ENCODE peak calls at places on chromosomes 16 and 17, in five cellular contexts. One of them, this sample, is unnamed.
A peak's percentile ranks its signal among the peaks of the same experiment; 100 is the strongest.

GRCh38 chr17:56815711-56816110 is 18.0 kb downstream of the C17orf67 start:
- DNase-seq in CD14-positive monocyte: no peak
- DNase-seq in RWPE1: no peak
- DNase-seq in esophagus muscularis mucosa: peak; percentile 53
- DNase-seq in DND-41: no peak
- DNase-seq in this sample: no peak

GRCh38 chr16:70725912-70726828 is 40.3 kb upstream of the MTSS2 start:
- DNase-seq in CD14-positive monocyte: no peak
- DNase-seq in RWPE1: no peak
- DNase-seq in esophagus muscularis mucosa: no peak
- DNase-seq in DND-41: no peak
- DNase-seq in this sample: peak; percentile 89

GRCh38 chr17:49993423-49994037 is 1.5 kb downstream of the DLX3 start:
- DNase-seq in CD14-positive monocyte: no peak
- DNase-seq in RWPE1: no peak
- DNase-seq in esophagus muscularis mucosa: no peak
- DNase-seq in DND-41: no peak
- DNase-seq in this sample: no peak

GRCh38 chr16:426115-426905 is 861 bp downstream of the RAB11FIP3 start:
- DNase-seq in CD14-positive monocyte: no peak
- DNase-seq in RWPE1: peak; percentile 19
- DNase-seq in esophagus muscularis mucosa: no peak
- DNase-seq in DND-41: peak; percentile 22
- DNase-seq in this sample: no peak

GRCh38 chr17:27475981-27476895 is 20.0 kb downstream of the KSR1 start:
- DNase-seq in CD14-positive monocyte: no peak
- DNase-seq in RWPE1: no peak
- DNase-seq in esophagus muscularis mucosa: no peak
- DNase-seq in DND-41: no peak
- DNase-seq in this sample: no peak

GRCh38 chr16:48206594-48207242 is 37.4 kb upstream of the LONP2 start:
- DNase-seq in CD14-positive monocyte: no peak
- DNase-seq in RWPE1: peak; percentile 37
- DNase-seq in esophagus muscularis mucosa: no peak
- DNase-seq in DND-41: no peak
- DNase-seq in this sample: no peak

GRCh38 chr17:37507108-37507507 is 17.4 kb downstream of the DUSP14 start:
- DNase-seq in CD14-positive monocyte: no peak
- DNase-seq in RWPE1: no peak
- DNase-seq in esophagus muscularis mucosa: no peak
- DNase-seq in DND-41: no peak
- DNase-seq in this sample: no peak

GRCh38 chr16:720990-721764 is at the start of gene ANTKMT:
- DNase-seq in CD14-positive monocyte: no peak
- DNase-seq in RWPE1: peak; percentile 77
- DNase-seq in esophagus muscularis mucosa: no peak
- DNase-seq in DND-41: peak; percentile 81
- DNase-seq in this sample: peak; percentile 76

GRCh38 chr16:89346869-89347268 is 129.4 kb downstream of the ZNF778 start:
- DNase-seq in CD14-positive monocyte: no peak
- DNase-seq in RWPE1: no peak
- DNase-seq in esophagus muscularis mucosa: no peak
- DNase-seq in DND-41: no peak
- DNase-seq in this sample: no peak

GRCh38 chr16:89345663-89346150 is 128.2 kb downstream of the ZNF778 start:
- DNase-seq in CD14-positive monocyte: no peak
- DNase-seq in RWPE1: no peak
- DNase-seq in esophagus muscularis mucosa: no peak
- DNase-seq in DND-41: no peak
- DNase-seq in this sample: no peak

GRCh38 chr16:89344314-89344828 is 126.9 kb downstream of the ZNF778 start:
- DNase-seq in CD14-positive monocyte: no peak
- DNase-seq in RWPE1: no peak
- DNase-seq in esophagus muscularis mucosa: no peak
- DNase-seq in DND-41: no peak
- DNase-seq in this sample: peak; percentile 21

GRCh38 chr16:89343501-89344291 is 126.2 kb downstream of the ZNF778 start:
- DNase-seq in CD14-positive monocyte: no peak
- DNase-seq in RWPE1: no peak
- DNase-seq in esophagus muscularis mucosa: no peak
- DNase-seq in DND-41: no peak
- DNase-seq in this sample: no peak

GRCh38 chr16:89344846-89345577 is 127.5 kb downstream of the ZNF778 start:
- DNase-seq in CD14-positive monocyte: no peak
- DNase-seq in RWPE1: no peak
- DNase-seq in esophagus muscularis mucosa: no peak
- DNase-seq in DND-41: no peak
- DNase-seq in this sample: no peak
- TF ChIP-seq CTCF in CD14-positive monocyte: no peak
- TF ChIP-seq CTCF in RWPE1: no peak
- TF ChIP-seq CTCF in esophagus muscularis mucosa: no peak
- TF ChIP-seq CTCF in DND-41: no peak
- TF ChIP-seq CTCF in this sample: no peak

DNA sequence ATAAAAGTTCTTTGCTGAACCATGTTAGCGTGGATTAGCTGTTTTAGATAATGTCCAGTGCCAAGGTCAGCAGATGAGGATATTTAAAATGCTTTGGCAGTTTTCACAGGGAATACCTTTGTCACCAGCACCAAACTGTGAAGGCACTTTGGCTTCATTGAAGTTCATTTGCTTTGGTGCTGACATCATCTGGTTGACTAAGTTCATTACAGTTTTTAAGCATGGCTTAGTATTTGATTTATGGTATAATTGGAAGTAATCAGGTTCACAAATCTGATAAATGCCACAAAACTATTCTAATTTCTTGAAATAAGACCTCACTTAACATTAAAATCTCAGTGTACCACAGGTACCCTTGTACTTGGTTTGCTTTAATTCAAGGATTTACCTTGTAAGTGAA is 4.3 kb downstream of the GID4 start:
- DNase-seq in CD14-positive monocyte: no peak
- DNase-seq in RWPE1: no peak
- DNase-seq in esophagus muscularis mucosa: no peak
- DNase-seq in DND-41: no peak
- DNase-seq in this sample: no peak
- TF ChIP-seq CTCF in CD14-positive monocyte: no peak
- TF ChIP-seq CTCF in RWPE1: peak; percentile 31
- TF ChIP-seq CTCF in esophagus muscularis mucosa: peak; percentile 23
- TF ChIP-seq CTCF in DND-41: peak; percentile 30
- TF ChIP-seq CTCF in this sample: peak; percentile 26

GRCh38 chr16:85653226-85653917 is 35.4 kb downstream of the GINS2 start:
- DNase-seq in CD14-positive monocyte: no peak
- DNase-seq in RWPE1: no peak
- DNase-seq in esophagus muscularis mucosa: no peak
- DNase-seq in DND-41: no peak
- DNase-seq in this sample: no peak
- TF ChIP-seq CTCF in CD14-positive monocyte: no peak
- TF ChIP-seq CTCF in RWPE1: no peak
- TF ChIP-seq CTCF in esophagus muscularis mucosa: no peak
- TF ChIP-seq CTCF in DND-41: no peak
- TF ChIP-seq CTCF in this sample: no peak

DNA sequence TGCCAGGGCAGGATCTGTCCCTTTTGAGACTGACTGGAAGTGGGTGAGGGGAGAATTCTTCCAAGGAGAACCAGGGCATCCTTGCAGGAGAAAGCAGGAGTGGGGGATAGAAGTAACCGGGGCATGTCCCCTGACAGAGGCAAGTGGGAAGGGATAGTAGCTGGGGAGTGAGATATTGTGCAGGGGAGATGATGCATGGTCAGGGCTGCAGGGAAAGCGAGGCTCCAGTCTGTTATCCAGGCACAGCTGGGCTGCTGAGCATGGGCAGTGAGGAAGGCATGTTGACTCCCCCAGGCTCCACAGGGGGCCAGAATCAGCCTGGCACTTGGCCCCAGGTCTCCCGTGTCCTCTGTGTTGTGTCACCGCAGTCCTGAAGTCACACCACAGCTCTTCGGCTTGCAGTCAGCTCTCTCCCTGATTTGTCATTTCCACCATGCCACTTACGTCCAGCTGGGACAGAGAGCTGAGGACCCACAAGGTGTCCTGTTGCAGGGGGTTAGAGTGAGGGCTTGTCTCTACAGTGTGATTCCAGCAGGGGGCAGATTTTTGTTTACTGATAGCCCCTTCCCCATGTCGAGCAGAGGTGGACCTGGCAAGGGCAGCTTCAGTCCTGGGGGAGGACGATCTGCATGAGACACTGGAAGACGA is 40.9 kb downstream of the B9D1 start:
- DNase-seq in CD14-positive monocyte: no peak
- DNase-seq in RWPE1: no peak
- DNase-seq in esophagus muscularis mucosa: no peak
- DNase-seq in DND-41: no peak
- DNase-seq in this sample: no peak
- TF ChIP-seq CTCF in CD14-positive monocyte: no peak
- TF ChIP-seq CTCF in RWPE1: no peak
- TF ChIP-seq CTCF in esophagus muscularis mucosa: no peak
- TF ChIP-seq CTCF in DND-41: peak; percentile 29
- TF ChIP-seq CTCF in this sample: peak; percentile 30

DNA sequence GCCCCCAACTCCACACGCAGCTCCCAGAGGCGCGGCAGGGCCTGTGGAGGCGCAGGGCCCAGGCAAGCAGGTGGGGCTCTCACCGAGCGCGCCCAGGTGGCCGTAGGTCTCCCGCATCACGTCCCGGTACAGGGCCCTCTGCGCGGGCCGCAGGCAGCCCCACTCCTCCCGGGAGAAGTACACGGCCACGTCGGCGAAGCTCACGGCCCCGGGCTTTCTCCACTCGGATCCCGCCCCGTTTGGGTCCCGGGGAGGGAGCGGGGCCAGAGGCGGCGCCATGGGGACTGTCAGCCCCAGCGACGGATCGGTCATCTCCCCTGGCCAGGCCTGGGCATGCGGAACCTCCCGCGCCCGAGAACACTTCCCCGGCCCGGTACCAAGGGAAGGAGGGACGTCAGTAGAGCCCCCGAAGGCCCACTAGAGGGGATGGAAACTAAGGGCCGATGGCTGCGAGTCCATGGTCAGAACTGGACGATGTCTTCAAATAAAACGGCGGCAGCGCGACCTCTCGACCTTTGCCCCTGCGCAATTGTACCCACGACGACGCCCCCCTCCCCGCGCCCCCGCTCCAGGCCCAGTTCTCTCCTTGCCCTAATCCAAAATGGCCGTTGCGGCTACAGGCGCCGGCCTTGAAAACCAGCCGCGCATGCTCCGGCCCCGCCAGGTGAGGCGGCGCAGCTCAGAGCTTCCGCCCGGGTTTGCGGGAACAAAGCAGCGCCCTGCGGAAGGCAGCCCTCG is at the start of gene ZNF747:
- DNase-seq in CD14-positive monocyte: peak; percentile 80
- DNase-seq in RWPE1: peak; percentile 83
- DNase-seq in esophagus muscularis mucosa: peak; percentile 98
- DNase-seq in DND-41: peak; percentile 96
- DNase-seq in this sample: peak; percentile 97
- TF ChIP-seq CTCF in CD14-positive monocyte: no peak
- TF ChIP-seq CTCF in RWPE1: no peak
- TF ChIP-seq CTCF in esophagus muscularis mucosa: no peak
- TF ChIP-seq CTCF in DND-41: peak; percentile 2
- TF ChIP-seq CTCF in this sample: peak; percentile 15

GRCh38 chr17:7857724-7858486 is at the start of gene CYB5D1:
- DNase-seq in CD14-positive monocyte: peak; percentile 89
- DNase-seq in RWPE1: no peak
- DNase-seq in esophagus muscularis mucosa: peak; percentile 98
- DNase-seq in DND-41: peak; percentile 93
- DNase-seq in this sample: peak; percentile 88

GRCh38 chr17:7856081-7856791 is 1.1 kb downstream of the NAA38 start:
- DNase-seq in CD14-positive monocyte: peak; percentile 56
- DNase-seq in RWPE1: no peak
- DNase-seq in esophagus muscularis mucosa: no peak
- DNase-seq in DND-41: peak; percentile 16
- DNase-seq in this sample: no peak

GRCh38 chr17:7859028-7859427 is 1.2 kb downstream of the CYB5D1 start:
- DNase-seq in CD14-positive monocyte: no peak
- DNase-seq in RWPE1: no peak
- DNase-seq in esophagus muscularis mucosa: no peak
- DNase-seq in DND-41: no peak
- DNase-seq in this sample: no peak

GRCh38 chr17:7856840-7857723 is at the start of gene NAA38:
- DNase-seq in CD14-positive monocyte: peak; percentile 98
- DNase-seq in RWPE1: peak; percentile 94
- DNase-seq in esophagus muscularis mucosa: peak; percentile 99
- DNase-seq in DND-41: peak; percentile 97
- DNase-seq in this sample: peak; percentile 95

DNA sequence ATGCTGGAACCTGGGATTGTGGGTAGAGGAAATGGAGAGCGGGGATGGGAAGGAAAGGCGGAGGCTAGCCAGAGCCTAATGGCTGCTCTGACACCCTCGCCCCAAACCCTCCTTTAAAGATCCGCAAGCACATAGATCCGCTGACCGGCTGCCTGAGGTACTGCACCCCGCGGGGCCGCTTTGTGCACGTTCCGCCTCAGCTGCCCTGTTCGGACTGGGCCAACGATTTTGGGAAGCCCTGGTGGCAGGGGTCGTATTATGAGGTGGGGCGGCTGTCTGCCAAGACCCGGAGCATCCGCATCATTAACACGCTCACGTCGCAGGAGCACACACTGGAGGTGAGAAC is 657 bp downstream of the CYB5D1 start:
- DNase-seq in CD14-positive monocyte: peak; percentile 63
- DNase-seq in RWPE1: no peak
- DNase-seq in esophagus muscularis mucosa: no peak
- DNase-seq in DND-41: no peak
- DNase-seq in this sample: peak; percentile 47
- TF ChIP-seq CTCF in CD14-positive monocyte: peak; percentile 59
- TF ChIP-seq CTCF in RWPE1: peak; percentile 67
- TF ChIP-seq CTCF in esophagus muscularis mucosa: peak; percentile 56
- TF ChIP-seq CTCF in DND-41: no peak
- TF ChIP-seq CTCF in this sample: no peak

GRCh38 chr17:74864866-74865395 is 5.2 kb upstream of the GRIN2C start:
- DNase-seq in CD14-positive monocyte: peak; percentile 72
- DNase-seq in RWPE1: peak; percentile 63
- DNase-seq in esophagus muscularis mucosa: peak; percentile 96
- DNase-seq in DND-41: peak; percentile 75
- DNase-seq in this sample: peak; percentile 91
- TF ChIP-seq CTCF in CD14-positive monocyte: peak; percentile 93
- TF ChIP-seq CTCF in RWPE1: peak; percentile 98
- TF ChIP-seq CTCF in esophagus muscularis mucosa: peak; percentile 97
- TF ChIP-seq CTCF in DND-41: peak; percentile 98
- TF ChIP-seq CTCF in this sample: peak; percentile 93

GRCh38 chr16:17466876-17467275 is 3.9 kb downstream of the XYLT1 start:
- DNase-seq in CD14-positive monocyte: no peak
- DNase-seq in RWPE1: no peak
- DNase-seq in esophagus muscularis mucosa: no peak
- DNase-seq in DND-41: no peak
- DNase-seq in this sample: no peak

GRCh38 chr16:17469742-17470001 is 1.1 kb downstream of the XYLT1 start:
- DNase-seq in CD14-positive monocyte: no peak
- DNase-seq in RWPE1: no peak
- DNase-seq in esophagus muscularis mucosa: no peak
- DNase-seq in DND-41: no peak
- DNase-seq in this sample: no peak

GRCh38 chr16:17469011-17469741 is 1.6 kb downstream of the XYLT1 start:
- DNase-seq in CD14-positive monocyte: no peak
- DNase-seq in RWPE1: no peak
- DNase-seq in esophagus muscularis mucosa: no peak
- DNase-seq in DND-41: no peak
- DNase-seq in this sample: no peak

GRCh38 chr16:17468611-17469010 is 2.1 kb downstream of the XYLT1 start:
- DNase-seq in CD14-positive monocyte: no peak
- DNase-seq in RWPE1: no peak
- DNase-seq in esophagus muscularis mucosa: no peak
- DNase-seq in DND-41: no peak
- DNase-seq in this sample: no peak

GRCh38 chr16:17467923-17468540 is 2.7 kb downstream of the XYLT1 start:
- DNase-seq in CD14-positive monocyte: no peak
- DNase-seq in RWPE1: no peak
- DNase-seq in esophagus muscularis mucosa: no peak
- DNase-seq in DND-41: peak; percentile 37
- DNase-seq in this sample: peak; percentile 82
- TF ChIP-seq CTCF in CD14-positive monocyte: peak; percentile 59
- TF ChIP-seq CTCF in RWPE1: no peak
- TF ChIP-seq CTCF in esophagus muscularis mucosa: peak; percentile 75
- TF ChIP-seq CTCF in DND-41: peak; percentile 64
- TF ChIP-seq CTCF in this sample: peak; percentile 73